ENCODE peak calls at places on chromosome 14, in six cellular contexts. U is activated CD8-positive, alpha-beta memory T cell treated with anti-CD3 and anti-CD28 coated beads for 1 hour; E is GM10248; L is epithelial cell of prostate; X is lower lobe of right lung; C is stimulated activated CD4-positive, alpha-beta T cell treated with anti-CD3 and anti-CD28 coated beads, TNF-alpha, amount 100 ng/mL, for 4 hours. G is an unnamed sample.

GRCh38 chr14:34302654-34303053 is 159.4 kb downstream of the SPTSSA start:
- DNase-seq in C (no peak), X (no peak), L (no peak), E (no peak), U (no peak), G (no peak)

GRCh38 chr14:50063876-50064420 is 52.4 kb downstream of the VCPKMT start:
- DNase-seq in C (no peak), E (no peak), X (no peak), U (no peak), L (no peak), G (no peak)

GRCh38 chr14:74875204-74875603 is 741 bp downstream of the PROX2 start:
- DNase-seq in L (no peak), U (no peak), X (no peak), E (no peak), C (no peak), G (no peak)

GRCh38 chr14:96192975-96193805 is 11.4 kb upstream of the BDKRB2 start:
- DNase-seq in U (no peak), X (no peak), L (no peak), C (no peak), E (no peak), G (no peak)

GRCh38 chr14:51298895-51299294 is 58.8 kb downstream of the TMX1 start:
- DNase-seq in L (no peak), X (no peak), U (no peak), E (peak; percentile 17), C (no peak), G (no peak)

GRCh38 chr14:29262979-29263378 is 496.4 kb downstream of the FOXG1 start:
- DNase-seq in X (no peak), C (no peak), E (no peak), U (no peak), L (no peak), G (no peak)

GRCh38 chr14:19873178-19873577 is 1.8 kb upstream of the OR4K2 start:
- DNase-seq in E (no peak), L (no peak), X (no peak), C (no peak), U (no peak), G (no peak)

GRCh38 chr14:58922211-58922940 is 266.1 kb upstream of the DAAM1 start:
- DNase-seq in C (no peak), E (no peak), L (no peak), U (no peak), X (no peak), G (no peak)

GRCh38 chr14:38254565-38255407 is 1.1 kb downstream of the CLEC14A start:
- DNase-seq in L (no peak), E (no peak), U (no peak), C (no peak), X (no peak), G (no peak)

GRCh38 chr14:91144425-91145145 is 30.7 kb downstream of the DGLUCY start:
- DNase-seq in U (no peak), X (no peak), C (no peak), E (no peak), L (no peak), G (no peak)

GRCh38 chr14:104431929-104432541 is 147.5 kb upstream of the C14orf180 start:
- DNase-seq in L (no peak), C (no peak), X (peak; percentile 30), U (no peak), E (peak; percentile 17), G (no peak)

GRCh38 chr14:31465113-31465512 is 7.8 kb upstream of the DTD2 start:
- DNase-seq in X (no peak), L (no peak), E (no peak), C (no peak), U (no peak), G (no peak)

GRCh38 chr14:88270781-88271180 is 52.3 kb downstream of the KCNK10 start:
- DNase-seq in U (no peak), E (no peak), C (no peak), X (no peak), L (no peak), G (peak; percentile 49)

GRCh38 chr14:76193696-76194095 is 42.0 kb downstream of the GPATCH2L start:
- DNase-seq in L (no peak), E (no peak), U (no peak), C (no peak), X (no peak), G (no peak)

GRCh38 chr14:92986254-92987147 is 63.6 kb downstream of the CHGA start:
- DNase-seq in E (no peak), L (no peak), X (peak; percentile 28), C (no peak), U (no peak), G (no peak)

GRCh38 chr14:98906123-98906995 is 365.6 kb downstream of the BCL11B start:
- DNase-seq in C (no peak), E (no peak), U (no peak), X (no peak), L (peak; percentile 63), G (peak; percentile 83)

GRCh38 chr14:91164676-91165075 is 50.8 kb downstream of the DGLUCY start:
- DNase-seq in U (no peak), L (peak; percentile 45), E (no peak), C (no peak), X (peak; percentile 79), G (no peak)

GRCh38 chr14:104505085-104506074 is 74.2 kb upstream of the C14orf180 start:
- DNase-seq in C (no peak), E (no peak), L (no peak), U (no peak), X (no peak), G (no peak)

GRCh38 chr14:68610251-68610793 is 182.5 kb downstream of the ZFP36L1 start:
- DNase-seq in L (no peak), X (no peak), E (no peak), U (no peak), C (no peak), G (no peak)

GRCh38 chr14:38716871-38717270 is 386.2 kb downstream of the SEC23A start:
- DNase-seq in C (no peak), E (no peak), U (no peak), X (no peak), L (no peak), G (no peak)

GRCh38 chr14:76942288-76942778 is 86.2 kb downstream of the IRF2BPL start:
- DNase-seq in L (no peak), U (no peak), E (no peak), C (no peak), X (no peak), G (no peak)

GRCh38 chr14:62980693-62981092 is 64.6 kb downstream of the KCNH5 start:
- DNase-seq in L (no peak), U (no peak), X (no peak), E (no peak), C (no peak), G (no peak)

GRCh38 chr14:97713023-97713422 is 915.8 kb downstream of the VRK1 start:
- DNase-seq in E (no peak), C (no peak), U (no peak), L (peak; percentile 97), X (no peak), G (peak; percentile 53)

GRCh38 chr14:71632440-71632946 is 299.7 kb upstream of the RGS6 start:
- DNase-seq in L (no peak), C (no peak), U (no peak), E (no peak), X (no peak), G (no peak)

GRCh38 chr14:103859416-103860202 is 12.2 kb upstream of the PPP1R13B start:
- DNase-seq in L (no peak), U (no peak), C (no peak), X (peak; percentile 27), E (no peak), G (no peak)

GRCh38 chr14:100871234-100872186 is 32.0 kb downstream of the RTL1 start:
- DNase-seq in X (peak; percentile 16), U (no peak), L (no peak), E (no peak), C (no peak), G (no peak)

GRCh38 chr14:106530031-106530422 is 1003.6 kb downstream of the TMEM121 start:
- DNase-seq in E (no peak), L (no peak), U (no peak), X (no peak), C (no peak), G (no peak)

GRCh38 chr14:101862177-101862576 is 100.7 kb downstream of the PPP2R5C start:
- DNase-seq in L (no peak), E (no peak), U (no peak), C (no peak), X (no peak), G (no peak)

GRCh38 chr14:76186318-76187027 is 34.8 kb downstream of the GPATCH2L start:
- DNase-seq in L (no peak), X (no peak), E (no peak), C (no peak), U (no peak), G (no peak)

GRCh38 chr14:71454513-71455332 is 477.5 kb upstream of the RGS6 start:
- DNase-seq in U (no peak), L (no peak), C (no peak), X (no peak), E (no peak), G (no peak)